ENCODE peak calls at places on chromosomes 6 and 20, in eight cellular contexts. One of them, this sample, is unnamed.

GRCh38 chr6:15586528-15586927 is 76.3 kb downstream of the DTNBP1 start:
- DNase-seq in lower leg skin: no peak
- DNase-seq in type B pancreatic cell: no peak
- DNase-seq in body of pancreas: no peak
- DNase-seq in Peyer's patch: no peak
- DNase-seq in stomach: no peak
- DNase-seq in thoracic aorta: no peak
- DNase-seq in heart left ventricle: no peak
- DNase-seq in this sample: no peak

GRCh38 chr20:3461191-3461874 is 9.5 kb upstream of the ATRN start:
- DNase-seq in lower leg skin: no peak
- DNase-seq in type B pancreatic cell: no peak
- DNase-seq in body of pancreas: no peak
- DNase-seq in Peyer's patch: no peak
- DNase-seq in stomach: no peak
- DNase-seq in thoracic aorta: no peak
- DNase-seq in heart left ventricle: no peak
- DNase-seq in this sample: no peak

GRCh38 chr6:86031713-86032112 is 389.0 kb upstream of the SYNCRIP start:
- DNase-seq in lower leg skin: no peak
- DNase-seq in type B pancreatic cell: no peak
- DNase-seq in body of pancreas: no peak
- DNase-seq in Peyer's patch: no peak
- DNase-seq in stomach: no peak
- DNase-seq in thoracic aorta: no peak
- DNase-seq in heart left ventricle: no peak
- DNase-seq in this sample: peak

GRCh38 chr20:32982617-32983458 is 21.4 kb downstream of the SUN5 start:
- DNase-seq in lower leg skin: no peak
- DNase-seq in type B pancreatic cell: no peak
- DNase-seq in body of pancreas: peak
- DNase-seq in Peyer's patch: no peak
- DNase-seq in stomach: peak
- DNase-seq in thoracic aorta: no peak
- DNase-seq in heart left ventricle: peak
- DNase-seq in this sample: no peak

GRCh38 chr6:145964948-145965366 is 799 bp upstream of the SHPRH start:
- DNase-seq in lower leg skin: no peak
- DNase-seq in type B pancreatic cell: no peak
- DNase-seq in body of pancreas: no peak
- DNase-seq in Peyer's patch: no peak
- DNase-seq in stomach: no peak
- DNase-seq in thoracic aorta: no peak
- DNase-seq in heart left ventricle: no peak
- DNase-seq in this sample: no peak

GRCh38 chr6:51541847-51542246 is 545.6 kb downstream of the PKHD1 start:
- DNase-seq in lower leg skin: no peak
- DNase-seq in type B pancreatic cell: no peak
- DNase-seq in body of pancreas: no peak
- DNase-seq in Peyer's patch: no peak
- DNase-seq in stomach: no peak
- DNase-seq in thoracic aorta: no peak
- DNase-seq in heart left ventricle: no peak
- DNase-seq in this sample: peak

GRCh38 chr6:8539446-8539845 is 104.1 kb upstream of the SLC35B3 start:
- DNase-seq in lower leg skin: no peak
- DNase-seq in type B pancreatic cell: no peak
- DNase-seq in body of pancreas: no peak
- DNase-seq in Peyer's patch: no peak
- DNase-seq in stomach: no peak
- DNase-seq in thoracic aorta: no peak
- DNase-seq in heart left ventricle: no peak
- DNase-seq in this sample: no peak

GRCh38 chr6:30647039-30647801 is at the start of gene C6orf136:
- DNase-seq in lower leg skin: no peak
- DNase-seq in type B pancreatic cell: peak
- DNase-seq in body of pancreas: peak
- DNase-seq in Peyer's patch: peak
- DNase-seq in stomach: peak
- DNase-seq in thoracic aorta: no peak
- DNase-seq in heart left ventricle: peak
- DNase-seq in this sample: peak

GRCh38 chr20:16612708-16613107 is 39.5 kb upstream of the KIF16B start:
- DNase-seq in lower leg skin: no peak
- DNase-seq in type B pancreatic cell: no peak
- DNase-seq in body of pancreas: no peak
- DNase-seq in Peyer's patch: no peak
- DNase-seq in stomach: no peak
- DNase-seq in thoracic aorta: no peak
- DNase-seq in heart left ventricle: peak
- DNase-seq in this sample: no peak

GRCh38 chr6:116059713-116060571 is 749 bp downstream of the FRK start:
- DNase-seq in lower leg skin: no peak
- DNase-seq in type B pancreatic cell: no peak
- DNase-seq in body of pancreas: peak
- DNase-seq in Peyer's patch: no peak
- DNase-seq in stomach: peak
- DNase-seq in thoracic aorta: no peak
- DNase-seq in heart left ventricle: no peak
- DNase-seq in this sample: no peak

GRCh38 chr6:170046786-170047626 is 243.9 kb downstream of the DLL1 start:
- DNase-seq in lower leg skin: no peak
- DNase-seq in type B pancreatic cell: peak
- DNase-seq in body of pancreas: peak
- DNase-seq in Peyer's patch: no peak
- DNase-seq in stomach: peak
- DNase-seq in thoracic aorta: no peak
- DNase-seq in heart left ventricle: peak
- DNase-seq in this sample: no peak

GRCh38 chr6:112618796-112619195 is 271.7 kb downstream of the RFPL4B start:
- DNase-seq in lower leg skin: no peak
- DNase-seq in type B pancreatic cell: no peak
- DNase-seq in body of pancreas: no peak
- DNase-seq in Peyer's patch: no peak
- DNase-seq in stomach: no peak
- DNase-seq in thoracic aorta: no peak
- DNase-seq in heart left ventricle: no peak
- DNase-seq in this sample: no peak

GRCh38 chr6:111154981-111155380 is 67.7 kb downstream of the SLC16A10 start:
- DNase-seq in lower leg skin: no peak
- DNase-seq in type B pancreatic cell: no peak
- DNase-seq in body of pancreas: no peak
- DNase-seq in Peyer's patch: no peak
- DNase-seq in stomach: no peak
- DNase-seq in thoracic aorta: no peak
- DNase-seq in heart left ventricle: no peak
- DNase-seq in this sample: no peak

GRCh38 chr6:69116658-69117057 is 481.6 kb downstream of the ADGRB3 start:
- DNase-seq in lower leg skin: no peak
- DNase-seq in type B pancreatic cell: no peak
- DNase-seq in body of pancreas: no peak
- DNase-seq in Peyer's patch: no peak
- DNase-seq in stomach: no peak
- DNase-seq in thoracic aorta: no peak
- DNase-seq in heart left ventricle: no peak
- DNase-seq in this sample: no peak

GRCh38 chr20:18541741-18542140 is 25.5 kb upstream of the SMIM26 start:
- DNase-seq in lower leg skin: no peak
- DNase-seq in type B pancreatic cell: no peak
- DNase-seq in body of pancreas: no peak
- DNase-seq in Peyer's patch: no peak
- DNase-seq in stomach: no peak
- DNase-seq in thoracic aorta: no peak
- DNase-seq in heart left ventricle: no peak
- DNase-seq in this sample: no peak

GRCh38 chr6:56708810-56709597 is 66.3 kb upstream of the DST start:
- DNase-seq in lower leg skin: no peak
- DNase-seq in type B pancreatic cell: no peak
- DNase-seq in body of pancreas: no peak
- DNase-seq in Peyer's patch: no peak
- DNase-seq in stomach: no peak
- DNase-seq in thoracic aorta: no peak
- DNase-seq in heart left ventricle: no peak
- DNase-seq in this sample: no peak

GRCh38 chr20:14142171-14142570 is 146.9 kb downstream of the MACROD2 start:
- DNase-seq in lower leg skin: peak
- DNase-seq in type B pancreatic cell: no peak
- DNase-seq in body of pancreas: peak
- DNase-seq in Peyer's patch: no peak
- DNase-seq in stomach: peak
- DNase-seq in thoracic aorta: no peak
- DNase-seq in heart left ventricle: no peak
- DNase-seq in this sample: peak

GRCh38 chr20:17460119-17460518 is 71.1 kb downstream of the BFSP1 start:
- DNase-seq in lower leg skin: no peak
- DNase-seq in type B pancreatic cell: no peak
- DNase-seq in body of pancreas: no peak
- DNase-seq in Peyer's patch: no peak
- DNase-seq in stomach: no peak
- DNase-seq in thoracic aorta: no peak
- DNase-seq in heart left ventricle: no peak
- DNase-seq in this sample: no peak

DNA sequence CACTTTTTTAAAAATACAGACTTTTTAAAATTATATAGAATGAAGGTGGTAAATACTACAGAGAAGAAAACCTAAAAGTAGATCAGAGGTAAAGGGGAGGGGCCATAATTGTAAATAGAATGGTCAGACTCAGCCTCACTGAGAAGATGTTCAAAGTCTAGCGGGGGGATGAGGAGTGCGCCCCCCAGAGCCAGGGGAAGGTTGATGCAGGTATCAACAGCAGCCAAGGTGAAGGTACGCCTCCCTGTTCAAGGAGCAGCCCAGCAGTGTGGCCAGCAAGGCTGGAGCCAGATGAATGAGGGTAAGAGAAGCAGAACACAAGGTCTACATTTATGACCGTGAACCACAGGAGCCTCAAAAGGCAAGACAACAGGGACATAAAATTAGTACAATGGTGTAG is 204.1 kb downstream of the PTPRT start:
- DNase-seq in lower leg skin: no peak
- DNase-seq in type B pancreatic cell: no peak
- DNase-seq in body of pancreas: no peak
- DNase-seq in Peyer's patch: no peak
- DNase-seq in stomach: no peak
- DNase-seq in thoracic aorta: no peak
- DNase-seq in heart left ventricle: no peak
- DNase-seq in this sample: no peak
- TF ChIP-seq CTCF in lower leg skin: no peak
- TF ChIP-seq CTCF in type B pancreatic cell: no peak
- TF ChIP-seq CTCF in body of pancreas: no peak
- TF ChIP-seq CTCF in Peyer's patch: no peak
- TF ChIP-seq CTCF in stomach: no peak
- TF ChIP-seq CTCF in thoracic aorta: no peak
- TF ChIP-seq CTCF in heart left ventricle: no peak
- TF ChIP-seq CTCF in this sample: no peak

DNA sequence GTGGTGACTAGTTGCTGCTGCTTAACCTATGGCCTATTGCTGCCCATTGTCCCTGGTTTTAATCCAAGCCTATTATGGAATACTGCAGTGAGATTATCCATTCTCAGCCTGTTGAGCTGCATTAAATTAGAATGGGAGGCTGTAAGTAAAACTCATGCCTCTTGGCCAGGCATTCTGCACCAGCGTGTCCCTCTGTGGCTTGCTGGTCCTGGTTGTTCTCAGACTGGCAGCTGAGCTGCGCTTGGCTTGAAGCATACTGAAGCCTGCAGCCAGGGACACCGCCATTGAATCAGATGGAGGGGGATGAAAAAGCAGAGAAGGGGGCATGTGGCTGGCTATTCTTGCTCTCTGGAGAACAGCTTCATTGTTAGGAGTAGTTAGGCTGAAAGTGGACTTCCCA is 15.6 kb downstream of the LRRN4 start:
- DNase-seq in lower leg skin: no peak
- DNase-seq in type B pancreatic cell: no peak
- DNase-seq in body of pancreas: no peak
- DNase-seq in Peyer's patch: no peak
- DNase-seq in stomach: no peak
- DNase-seq in thoracic aorta: no peak
- DNase-seq in heart left ventricle: peak
- DNase-seq in this sample: no peak
- TF ChIP-seq CTCF in lower leg skin: no peak
- TF ChIP-seq CTCF in type B pancreatic cell: no peak
- TF ChIP-seq CTCF in body of pancreas: no peak
- TF ChIP-seq CTCF in Peyer's patch: no peak
- TF ChIP-seq CTCF in stomach: no peak
- TF ChIP-seq CTCF in thoracic aorta: no peak
- TF ChIP-seq CTCF in heart left ventricle: no peak
- TF ChIP-seq CTCF in this sample: no peak

GRCh38 chr6:48472121-48472520 is 361.1 kb upstream of the PTCHD4 start:
- DNase-seq in lower leg skin: no peak
- DNase-seq in type B pancreatic cell: no peak
- DNase-seq in body of pancreas: no peak
- DNase-seq in Peyer's patch: no peak
- DNase-seq in stomach: no peak
- DNase-seq in thoracic aorta: no peak
- DNase-seq in heart left ventricle: no peak
- DNase-seq in this sample: no peak
- TF ChIP-seq CTCF in lower leg skin: no peak
- TF ChIP-seq CTCF in type B pancreatic cell: no peak
- TF ChIP-seq CTCF in body of pancreas: no peak
- TF ChIP-seq CTCF in Peyer's patch: no peak
- TF ChIP-seq CTCF in stomach: no peak
- TF ChIP-seq CTCF in thoracic aorta: no peak
- TF ChIP-seq CTCF in heart left ventricle: no peak
- TF ChIP-seq CTCF in this sample: no peak

GRCh38 chr6:138528137-138528536 is 28.8 kb upstream of the NHSL1 start:
- DNase-seq in lower leg skin: no peak
- DNase-seq in type B pancreatic cell: no peak
- DNase-seq in body of pancreas: no peak
- DNase-seq in Peyer's patch: no peak
- DNase-seq in stomach: no peak
- DNase-seq in thoracic aorta: no peak
- DNase-seq in heart left ventricle: no peak
- DNase-seq in this sample: no peak

GRCh38 chr6:138531387-138531786 is 32.1 kb upstream of the NHSL1 start:
- DNase-seq in lower leg skin: no peak
- DNase-seq in type B pancreatic cell: no peak
- DNase-seq in body of pancreas: no peak
- DNase-seq in Peyer's patch: no peak
- DNase-seq in stomach: no peak
- DNase-seq in thoracic aorta: no peak
- DNase-seq in heart left ventricle: no peak
- DNase-seq in this sample: no peak

GRCh38 chr6:138527376-138528092 is 28.2 kb upstream of the NHSL1 start:
- DNase-seq in lower leg skin: no peak
- DNase-seq in type B pancreatic cell: no peak
- DNase-seq in body of pancreas: no peak
- DNase-seq in Peyer's patch: no peak
- DNase-seq in stomach: no peak
- DNase-seq in thoracic aorta: no peak
- DNase-seq in heart left ventricle: no peak
- DNase-seq in this sample: no peak

GRCh38 chr6:138528986-138529385 is 29.7 kb upstream of the NHSL1 start:
- DNase-seq in lower leg skin: no peak
- DNase-seq in type B pancreatic cell: no peak
- DNase-seq in body of pancreas: no peak
- DNase-seq in Peyer's patch: no peak
- DNase-seq in stomach: no peak
- DNase-seq in thoracic aorta: no peak
- DNase-seq in heart left ventricle: no peak
- DNase-seq in this sample: no peak

GRCh38 chr6:138529510-138529909 is 30.2 kb upstream of the NHSL1 start:
- DNase-seq in lower leg skin: no peak
- DNase-seq in type B pancreatic cell: no peak
- DNase-seq in body of pancreas: no peak
- DNase-seq in Peyer's patch: no peak
- DNase-seq in stomach: no peak
- DNase-seq in thoracic aorta: no peak
- DNase-seq in heart left ventricle: no peak
- DNase-seq in this sample: no peak
- TF ChIP-seq CTCF in lower leg skin: no peak
- TF ChIP-seq CTCF in type B pancreatic cell: no peak
- TF ChIP-seq CTCF in body of pancreas: no peak
- TF ChIP-seq CTCF in Peyer's patch: no peak
- TF ChIP-seq CTCF in stomach: no peak
- TF ChIP-seq CTCF in thoracic aorta: no peak
- TF ChIP-seq CTCF in heart left ventricle: peak
- TF ChIP-seq CTCF in this sample: no peak

This sample was measured in LNCaP clone FGC.